ENCODE peak calls at places on chromosomes 13 and 19, in eight cellular contexts. J is kidney; Z is neural progenitor cell; X is adrenal gland; W is vagina; K is pancreas; V is stomach; O is CD8-positive, alpha-beta T cell. R is an unnamed sample.

GRCh38 chr19:49949735-49950589 is 11.0 kb downstream of the SIGLEC11 start:
- DNase-seq in J (peak; percentile 44), Z (no peak), X (no peak), W (no peak), K (no peak), V (no peak), O (no peak), R (peak; percentile 31)

GRCh38 chr13:32278456-32278855 is 36.7 kb downstream of the ZAR1L start:
- DNase-seq in J (no peak), Z (no peak), X (no peak), W (no peak), K (no peak), V (no peak), O (no peak), R (no peak)

GRCh38 chr13:66896933-66897332 is 333.2 kb downstream of the PCDH9 start:
- DNase-seq in J (no peak), Z (no peak), X (no peak), W (no peak), K (no peak), V (no peak), O (no peak), R (no peak)

GRCh38 chr13:73138967-73139491 is 80.2 kb downstream of the KLF5 start:
- DNase-seq in J (no peak), Z (no peak), X (no peak), W (no peak), K (no peak), V (no peak), O (no peak), R (no peak)

GRCh38 chr13:26653310-26653709 is 95.8 kb downstream of the WASF3 start:
- DNase-seq in J (no peak), Z (no peak), X (no peak), W (no peak), K (no peak), V (no peak), O (no peak), R (no peak)

GRCh38 chr13:95713651-95714050 is 36.7 kb downstream of the DNAJC3 start:
- DNase-seq in J (no peak), Z (no peak), X (no peak), W (no peak), K (no peak), V (no peak), O (no peak), R (no peak)

GRCh38 chr13:67147257-67148218 is 82.6 kb downstream of the PCDH9 start:
- DNase-seq in J (no peak), Z (peak; percentile 11), X (no peak), W (no peak), K (no peak), V (no peak), O (no peak), R (peak; percentile 78)

GRCh38 chr13:110332750-110333149 is 25.7 kb downstream of the COL4A2 start:
- DNase-seq in J (no peak), Z (no peak), X (no peak), W (no peak), K (no peak), V (no peak), O (no peak), R (no peak)

GRCh38 chr13:49436890-49437289 is 7.0 kb downstream of the CAB39L start:
- DNase-seq in J (no peak), Z (no peak), X (peak; percentile 64), W (no peak), K (no peak), V (no peak), O (no peak), R (peak; percentile 22)

GRCh38 chr13:30806784-30807183 is 71.4 kb downstream of the ALOX5AP start:
- DNase-seq in J (no peak), Z (no peak), X (no peak), W (no peak), K (no peak), V (no peak), O (no peak), R (no peak)

GRCh38 chr19:5046339-5047039 is 77.6 kb downstream of the KDM4B start:
- DNase-seq in J (peak; percentile 89), Z (no peak), X (no peak), W (no peak), K (peak; percentile 89), V (peak; percentile 83), O (no peak), R (peak; percentile 64)

GRCh38 chr19:19260417-19260816 is 12.7 kb downstream of the TM6SF2 start:
- DNase-seq in J (no peak), Z (no peak), X (no peak), W (no peak), K (no peak), V (no peak), O (no peak), R (no peak)

GRCh38 chr13:81171065-81171647 is 830.2 kb upstream of the SPRY2 start:
- DNase-seq in J (no peak), Z (peak; percentile 18), X (no peak), W (no peak), K (no peak), V (no peak), O (no peak), R (no peak)

GRCh38 chr19:2454199-2454961 is 2.4 kb downstream of the LMNB2 start:
- DNase-seq in J (no peak), Z (no peak), X (no peak), W (no peak), K (no peak), V (no peak), O (no peak), R (no peak)

GRCh38 chr19:33427801-33428626 is 54.5 kb downstream of the CEBPG start:
- DNase-seq in J (peak; percentile 54), Z (no peak), X (no peak), W (no peak), K (no peak), V (no peak), O (no peak), R (no peak)

GRCh38 chr13:25806304-25806974 is 245.4 kb downstream of the SHISA2 start:
- DNase-seq in J (no peak), Z (no peak), X (no peak), W (no peak), K (no peak), V (no peak), O (no peak), R (peak; percentile 41)

GRCh38 chr19:3343619-3344502 is 22.5 kb upstream of the NFIC start:
- DNase-seq in J (peak; percentile 95), Z (no peak), X (peak; percentile 95), W (no peak), K (peak; percentile 88), V (peak; percentile 78), O (peak; percentile 38), R (peak; percentile 80)

GRCh38 chr19:17389288-17389687 is 4.7 kb downstream of the CCDC194 start:
- DNase-seq in J (no peak), Z (no peak), X (no peak), W (no peak), K (no peak), V (no peak), O (no peak), R (no peak)

GRCh38 chr19:13764821-13765394 is 586 bp downstream of the MRI1 start:
- DNase-seq in J (peak; percentile 83), Z (peak; percentile 46), X (no peak), W (no peak), K (peak; percentile 33), V (peak; percentile 43), O (peak; percentile 52), R (no peak)

GRCh38 chr13:42035905-42036521 is 12.4 kb upstream of the DGKH start:
- DNase-seq in J (no peak), Z (no peak), X (no peak), W (no peak), K (no peak), V (no peak), O (no peak), R (no peak)
- H3K4me1 ChIP-seq in J (peaks cover 3% of the 10 kb centered on the region), Z (peaks cover 4% of the 10 kb centered on the region), X (peaks cover 5% of the 10 kb centered on the region), W (peaks cover 8% of the 10 kb centered on the region), K (no peaks in the 10 kb centered on the region), V (peaks cover 5% of the 10 kb centered on the region), O (no peaks in the 10 kb centered on the region), R (peaks cover 9% of the 10 kb centered on the region)

GRCh38 chr19:57829316-57829715 is 783 bp upstream of the ZNF587B start:
- DNase-seq in J (no peak), Z (no peak), X (no peak), W (no peak), K (no peak), V (no peak), O (no peak), R (no peak)

GRCh38 chr19:57825501-57825900 is 4.6 kb upstream of the ZNF587B start:
- DNase-seq in J (no peak), Z (no peak), X (no peak), W (no peak), K (no peak), V (no peak), O (no peak), R (no peak)

GRCh38 chr19:57830071-57830602 is at the start of gene ZNF587B:
- DNase-seq in J (peak; percentile 85), Z (peak; percentile 95), X (peak; percentile 49), W (no peak), K (no peak), V (peak; percentile 51), O (peak; percentile 40), R (peak; percentile 11)
- H3K4me3 ChIP-seq in J (peak within 1 kb of the TSS; percentile 84), Z (peak within 1 kb of the TSS; percentile 87), X (no peak within 1 kb of the TSS), W (peak within 1 kb of the TSS; percentile 47), K (peak within 1 kb of the TSS; percentile 27), V (peak within 1 kb of the TSS; percentile 41), O (no peak within 1 kb of the TSS), R (no peak within 1 kb of the TSS)

GRCh38 chr13:113000575-113000974 is 31.6 kb downstream of the MCF2L start:
- DNase-seq in J (no peak), Z (no peak), X (no peak), W (no peak), K (no peak), V (no peak), O (no peak), R (no peak)
- H3K27ac ChIP-seq in J (no peak overlapping the region), Z (peak overlapping the region; percentile 81), X (no peak overlapping the region), W (no peak overlapping the region), K (no peak overlapping the region), V (no peak overlapping the region), O (no peak overlapping the region), R (no peak overlapping the region)

GRCh38 chr19:11087870-11088507 is 1.3 kb upstream of the LDLR start:
- DNase-seq in J (no peak), Z (no peak), X (peak; percentile 70), W (no peak), K (no peak), V (no peak), O (no peak), R (no peak)

GRCh38 chr19:11089254-11090013 is at the start of gene LDLR:
- DNase-seq in J (peak; percentile 95), Z (peak; percentile 91), X (peak; percentile 96), W (peak; percentile 96), K (peak; percentile 87), V (peak; percentile 85), O (peak; percentile 74), R (peak; percentile 93)

GRCh38 chr19:11090264-11091032 is 1.2 kb downstream of the LDLR start:
- DNase-seq in J (peak; percentile 100), Z (peak; percentile 99), X (peak; percentile 99), W (peak; percentile 98), K (peak; percentile 99), V (peak; percentile 99), O (peak; percentile 96), R (peak; percentile 99)

GRCh38 chr19:11091343-11092153 is 2.3 kb downstream of the LDLR start:
- DNase-seq in J (no peak), Z (no peak), X (peak; percentile 71), W (peak; percentile 96), K (peak; percentile 66), V (peak; percentile 67), O (peak; percentile 63), R (peak; percentile 92)

GRCh38 chr19:11088508-11089253 is 582 bp upstream of the LDLR start:
- DNase-seq in J (no peak), Z (no peak), X (no peak), W (no peak), K (no peak), V (no peak), O (no peak), R (no peak)
- H3K4me1 ChIP-seq in J (peaks cover 7% of the 10 kb centered on the region), Z (peaks cover 29% of the 10 kb centered on the region), X (peaks cover 66% of the 10 kb centered on the region), W (peaks cover 62% of the 10 kb centered on the region), K (peaks cover 61% of the 10 kb centered on the region), V (peaks cover 57% of the 10 kb centered on the region), O (peaks cover 40% of the 10 kb centered on the region), R (peaks cover 58% of the 10 kb centered on the region)

GRCh38 chr19:1253514-1254080 is 5.2 kb downstream of the MIDN start:
- DNase-seq in J (peak; percentile 90), Z (no peak), X (no peak), W (no peak), K (no peak), V (no peak), O (no peak), R (peak; percentile 98)
- H3K4me3 ChIP-seq in J (no peak overlapping the region), Z (no peak overlapping the region), X (peak overlapping the region; percentile 38), W (peak overlapping the region; percentile 79), K (peak overlapping the region; percentile 89), V (peak overlapping the region; percentile 68), O (peak overlapping the region; percentile 96), R (peak overlapping the region; percentile 89)

R was measured in SJSA1.